ENCODE peak calls at places on chromosomes 12 and 14, in seven cellular contexts. X is astrocyte, P is PC-3, B is MM.1S, D is DND-41, K is GM23338, Q is hepatocyte. Y is an unnamed sample.
A peak's percentile ranks its signal among the peaks of the same experiment; 100 is the strongest.

GRCh38 chr14:76696361-76696760 is 64.9 kb upstream of the VASH1 start:
- DNase-seq in X (no peak), P (no peak), B (no peak), D (no peak), K (no peak), Q (no peak), Y (no peak)

GRCh38 chr12:21371050-21371449 is 1.7 kb upstream of the IAPP start:
- DNase-seq in X (no peak), P (no peak), B (no peak), D (no peak), K (no peak), Q (no peak), Y (no peak)

GRCh38 chr12:29288031-29288430 is 92.9 kb downstream of the ERGIC2 start:
- DNase-seq in X (peak; percentile 42), P (no peak), B (no peak), D (no peak), K (no peak), Q (no peak), Y (no peak)

GRCh38 chr14:102076793-102077759 is 9.8 kb downstream of the HSP90AA1 start:
- DNase-seq in X (no peak), P (peak; percentile 31), B (no peak), D (peak; percentile 18), K (no peak), Q (no peak), Y (no peak)

GRCh38 chr12:2212971-2213869 is 160.4 kb downstream of the CACNA1C start:
- DNase-seq in X (peak; percentile 52), P (no peak), B (peak; percentile 10), D (no peak), K (peak; percentile 55), Q (peak; percentile 72), Y (no peak)

GRCh38 chr12:29164477-29165163 is 15.5 kb downstream of the FAR2 start:
- DNase-seq in X (peak; percentile 60), P (peak; percentile 91), B (peak; percentile 45), D (no peak), K (no peak), Q (peak; percentile 46), Y (peak; percentile 86)

GRCh38 chr12:107131832-107132616 is 38.7 kb upstream of the CRY1 start:
- DNase-seq in X (peak; percentile 29), P (peak; percentile 91), B (peak; percentile 60), D (no peak), K (peak; percentile 93), Q (peak; percentile 81), Y (peak; percentile 80)

GRCh38 chr14:39383026-39383626 is 49.1 kb downstream of the FBXO33 start:
- DNase-seq in X (no peak), P (no peak), B (no peak), D (no peak), K (no peak), Q (no peak), Y (no peak)

GRCh38 chr12:105109465-105110212 is 2.1 kb downstream of the WASHC4 start:
- DNase-seq in X (peak; percentile 46), P (peak; percentile 21), B (peak; percentile 50), D (no peak), K (peak; percentile 27), Q (peak; percentile 6), Y (peak; percentile 54)

GRCh38 chr14:104011824-104012517 is 69.6 kb upstream of the RD3L start:
- DNase-seq in X (no peak), P (peak; percentile 31), B (no peak), D (no peak), K (no peak), Q (no peak), Y (no peak)

GRCh38 chr12:91813701-91814100 is 331.9 kb downstream of the BTG1 start:
- DNase-seq in X (no peak), P (peak; percentile 27), B (no peak), D (no peak), K (no peak), Q (no peak), Y (peak; percentile 61)

GRCh38 chr14:99271288-99271941 is 582 bp downstream of the BCL11B start:
- DNase-seq in X (no peak), P (no peak), B (no peak), D (no peak), K (no peak), Q (no peak), Y (no peak)
- TF ChIP-seq EZH2 in X (peak; percentile 29), P (peak; percentile 47), B (no peak), D (no peak), K (no peak), Q (no peak), Y (peak; percentile 96)

GRCh38 chr12:4270670-4271432 is 2.7 kb upstream of the CCND2 start:
- DNase-seq in X (no peak), P (no peak), B (peak; percentile 64), D (peak; percentile 15), K (peak; percentile 82), Q (peak; percentile 59), Y (peak; percentile 29)
- TF ChIP-seq EZH2 in X (no peak), P (no peak), B (no peak), D (peak; percentile 95), K (no peak), Q (no peak), Y (no peak)

GRCh38 chr12:113464852-113465719 is 6.6 kb downstream of the LHX5 start:
- DNase-seq in X (no peak), P (no peak), B (no peak), D (no peak), K (peak; percentile 44), Q (no peak), Y (no peak)
- TF ChIP-seq EZH2 in X (peak; percentile 81), P (peak; percentile 94), B (no peak), D (no peak), K (peak; percentile 92), Q (peak; percentile 98), Y (peak; percentile 90)

GRCh38 chr12:53748072-53748840 is 3.5 kb downstream of the CISTR start:
- DNase-seq in X (no peak), P (no peak), B (no peak), D (no peak), K (peak; percentile 54), Q (no peak), Y (no peak)

GRCh38 chr12:53743277-53744129 is 8.3 kb downstream of the CISTR start:
- DNase-seq in X (no peak), P (peak; percentile 85), B (peak; percentile 61), D (peak; percentile 71), K (peak; percentile 86), Q (peak; percentile 78), Y (peak; percentile 65)

GRCh38 chr12:53744130-53744441 is 7.7 kb downstream of the CISTR start:
- DNase-seq in X (no peak), P (no peak), B (no peak), D (no peak), K (no peak), Q (no peak), Y (no peak)

GRCh38 chr12:53744730-53745129 is 7.0 kb downstream of the CISTR start:
- DNase-seq in X (no peak), P (no peak), B (no peak), D (no peak), K (no peak), Q (no peak), Y (no peak)

DNA sequence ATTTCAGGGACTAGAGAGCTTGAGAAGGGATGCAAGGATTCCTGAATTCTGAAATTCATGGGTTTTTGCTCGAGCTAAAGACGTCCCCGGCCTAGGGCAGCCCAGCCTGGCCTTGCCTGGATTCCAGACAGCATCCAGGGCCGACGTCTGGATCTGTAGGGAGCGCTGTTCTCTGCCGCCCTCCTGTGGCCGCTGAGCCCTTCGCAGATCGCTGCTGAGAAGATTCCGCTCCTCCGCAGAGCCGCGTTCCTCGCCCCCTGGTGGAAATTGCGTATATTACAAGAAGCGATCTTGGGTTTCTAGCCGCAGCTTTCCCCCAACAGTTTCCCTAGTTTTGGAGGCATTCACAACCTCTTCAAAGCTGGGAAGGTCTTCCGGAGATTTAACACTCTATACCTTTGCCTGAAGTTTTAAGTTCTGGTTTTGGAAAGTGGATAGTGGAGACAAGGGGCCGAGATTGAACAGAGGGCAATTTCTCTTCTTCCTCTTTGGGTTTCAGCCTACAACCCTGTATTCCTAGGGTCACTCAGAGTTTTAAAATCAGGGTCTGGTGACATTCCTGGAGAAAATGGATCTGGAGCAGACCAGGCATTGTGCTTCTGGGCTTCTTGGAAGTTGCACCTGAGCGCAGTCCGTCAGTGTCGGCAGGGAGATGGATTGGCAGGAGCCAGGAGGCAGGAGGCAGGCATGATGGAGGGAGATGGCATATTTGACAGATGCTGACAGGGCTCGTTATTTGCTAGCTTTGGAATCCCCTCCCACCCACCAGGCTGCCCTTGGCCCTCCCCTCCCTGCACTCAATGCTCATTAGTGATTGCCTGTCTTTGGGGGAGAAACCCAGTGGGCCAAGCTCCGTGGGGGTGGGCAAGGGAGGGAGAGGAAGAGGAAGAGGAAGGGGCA is 4.9 kb downstream of the CISTR start:
- DNase-seq in X (peak; percentile 70), P (peak; percentile 94), B (peak; percentile 87), D (peak; percentile 89), K (peak; percentile 97), Q (peak; percentile 96), Y (peak; percentile 95)
- TF ChIP-seq EZH2 in X (peak; percentile 22), P (no peak), B (no peak), D (no peak), K (peak; percentile 48), Q (no peak), Y (no peak)

Y was measured in GM23248.